ENCODE peak calls at places on chromosome 6, in eight cellular contexts. T, P, L, I, V, H, C and R are unnamed samples.

GRCh38 chr6:109743739-109744138 is 52.6 kb downstream of the FIG4 start:
- DNase-seq in T (no peak), P (no peak), L (no peak), I (no peak), V (no peak), H (peak; percentile 55), C (no peak), R (no peak)

GRCh38 chr6:33661118-33661838 is 40.2 kb downstream of the ITPR3 start:
- DNase-seq in T (no peak), P (no peak), L (no peak), I (no peak), V (no peak), H (no peak), C (no peak), R (no peak)

GRCh38 chr6:107511410-107512070 is 21.6 kb downstream of the SOBP start:
- DNase-seq in T (no peak), P (peak; percentile 89), L (no peak), I (no peak), V (no peak), H (no peak), C (no peak), R (no peak)

GRCh38 chr6:27604986-27605385 is 132.1 kb upstream of the ZNF184 start:
- DNase-seq in T (no peak), P (no peak), L (no peak), I (no peak), V (no peak), H (peak; percentile 33), C (no peak), R (no peak)

GRCh38 chr6:2478200-2478599 is 232.8 kb upstream of the GMDS start:
- DNase-seq in T (no peak), P (no peak), L (no peak), I (peak; percentile 63), V (no peak), H (peak; percentile 29), C (no peak), R (no peak)

GRCh38 chr6:131982740-131983259 is 31.6 kb upstream of the CCN2 start:
- DNase-seq in T (no peak), P (no peak), L (no peak), I (peak; percentile 80), V (no peak), H (peak; percentile 66), C (no peak), R (no peak)

GRCh38 chr6:138787138-138787537 is 8.7 kb upstream of the ECT2L start:
- DNase-seq in T (no peak), P (no peak), L (no peak), I (no peak), V (no peak), H (no peak), C (no peak), R (no peak)

GRCh38 chr6:151808331-151809241 is 1.1 kb downstream of the ESR1 start:
- DNase-seq in T (no peak), P (peak; percentile 71), L (no peak), I (no peak), V (no peak), H (peak; percentile 40), C (no peak), R (no peak)

GRCh38 chr6:137145421-137145820 is 28.0 kb downstream of the IL22RA2 start:
- DNase-seq in T (no peak), P (no peak), L (no peak), I (no peak), V (no peak), H (no peak), C (no peak), R (no peak)

GRCh38 chr6:93417421-93417996 is 1.9 kb downstream of the EPHA7 start:
- DNase-seq in T (no peak), P (no peak), L (no peak), I (no peak), V (no peak), H (peak; percentile 13), C (no peak), R (peak; percentile 23)

GRCh38 chr6:159982726-159983506 is 14.0 kb downstream of the IGF2R start:
- DNase-seq in T (no peak), P (no peak), L (no peak), I (no peak), V (no peak), H (peak; percentile 20), C (no peak), R (no peak)

GRCh38 chr6:151179321-151179720 is 60.4 kb upstream of the AKAP12 start:
- DNase-seq in T (no peak), P (no peak), L (no peak), I (peak; percentile 31), V (no peak), H (peak; percentile 52), C (no peak), R (no peak)

GRCh38 chr6:125300992-125301434 is 754 bp downstream of the HDDC2 start:
- DNase-seq in T (no peak), P (no peak), L (no peak), I (no peak), V (peak; percentile 7), H (peak; percentile 47), C (no peak), R (no peak)

GRCh38 chr6:170062904-170063220 is 228.0 kb downstream of the DLL1 start:
- DNase-seq in T (no peak), P (no peak), L (no peak), I (no peak), V (no peak), H (no peak), C (no peak), R (peak; percentile 44)

GRCh38 chr6:40328376-40328987 is 258.7 kb downstream of the LRFN2 start:
- DNase-seq in T (peak; percentile 34), P (no peak), L (peak; percentile 42), I (no peak), V (peak; percentile 38), H (no peak), C (peak; percentile 81), R (peak; percentile 52)

GRCh38 chr6:18425218-18425617 is 38.1 kb downstream of the RNF144B start:
- DNase-seq in T (no peak), P (no peak), L (no peak), I (no peak), V (no peak), H (no peak), C (no peak), R (no peak)

GRCh38 chr6:151847064-151847463 is 39.6 kb downstream of the ESR1 start:
- DNase-seq in T (no peak), P (no peak), L (no peak), I (no peak), V (peak; percentile 12), H (peak; percentile 32), C (no peak), R (no peak)

GRCh38 chr6:136123464-136123863 is 126.6 kb downstream of the MTFR2 start:
- DNase-seq in T (no peak), P (no peak), L (no peak), I (peak; percentile 16), V (no peak), H (peak; percentile 40), C (no peak), R (no peak)

GRCh38 chr6:99349620-99350141 is at the start of gene FAXC:
- DNase-seq in T (no peak), P (peak; percentile 47), L (peak; percentile 47), I (no peak), V (peak; percentile 32), H (peak; percentile 65), C (peak; percentile 75), R (peak; percentile 73)

GRCh38 chr6:168299541-168300511 is 19.8 kb downstream of the DACT2 start:
- DNase-seq in T (no peak), P (no peak), L (no peak), I (no peak), V (no peak), H (no peak), C (no peak), R (no peak)

GRCh38 chr6:5559651-5560050 is 298.3 kb downstream of the FARS2 start:
- DNase-seq in T (no peak), P (no peak), L (no peak), I (no peak), V (no peak), H (no peak), C (no peak), R (no peak)

GRCh38 chr6:140434761-140435160 is 1060.3 kb upstream of the CITED2 start:
- DNase-seq in T (no peak), P (no peak), L (no peak), I (no peak), V (no peak), H (no peak), C (no peak), R (no peak)

GRCh38 chr6:20370393-20370792 is 31.3 kb upstream of the E2F3 start:
- DNase-seq in T (no peak), P (no peak), L (no peak), I (no peak), V (no peak), H (no peak), C (no peak), R (no peak)

GRCh38 chr6:16644540-16645250 is 116.6 kb downstream of the ATXN1 start:
- DNase-seq in T (no peak), P (no peak), L (no peak), I (no peak), V (no peak), H (no peak), C (no peak), R (no peak)

GRCh38 chr6:166166314-166167257 is 1.1 kb downstream of the TBXT start:
- DNase-seq in T (no peak), P (no peak), L (no peak), I (no peak), V (no peak), H (no peak), C (no peak), R (no peak)

GRCh38 chr6:112416885-112417284 is 69.8 kb downstream of the RFPL4B start:
- DNase-seq in T (no peak), P (peak; percentile 20), L (no peak), I (no peak), V (no peak), H (peak; percentile 68), C (no peak), R (no peak)

GRCh38 chr6:84278311-84278710 is 50.9 kb upstream of the CEP162 start:
- DNase-seq in T (no peak), P (no peak), L (no peak), I (no peak), V (no peak), H (peak; percentile 17), C (no peak), R (no peak)

GRCh38 chr6:12222405-12223366 is 67.5 kb upstream of the EDN1 start:
- DNase-seq in T (no peak), P (no peak), L (no peak), I (no peak), V (no peak), H (no peak), C (no peak), R (no peak)

GRCh38 chr6:7173843-7174503 is 66.2 kb downstream of the RREB1 start:
- DNase-seq in T (no peak), P (no peak), L (no peak), I (no peak), V (no peak), H (no peak), C (no peak), R (no peak)

GRCh38 chr6:158654498-158654897 is 4.6 kb downstream of the SYTL3 start:
- DNase-seq in T (no peak), P (peak; percentile 91), L (peak; percentile 60), I (no peak), V (peak; percentile 63), H (peak; percentile 81), C (peak; percentile 45), R (peak; percentile 80)

GRCh38 chr6:154448448-154449096 is 61.9 kb downstream of the CNKSR3 start:
- DNase-seq in T (no peak), P (no peak), L (no peak), I (peak; percentile 61), V (no peak), H (peak; percentile 77), C (peak; percentile 48), R (no peak)

GRCh38 chr6:31116661-31117385 is 2.2 kb downstream of the PSORS1C1 start:
- DNase-seq in T (no peak), P (no peak), L (no peak), I (no peak), V (no peak), H (peak; percentile 31), C (no peak), R (no peak)

GRCh38 chr6:44342489-44342888 is at the start of gene SPATS1:
- DNase-seq in T (no peak), P (peak; percentile 52), L (no peak), I (no peak), V (no peak), H (peak; percentile 43), C (peak; percentile 22), R (no peak)

GRCh38 chr6:104633125-104633524 is 226.6 kb downstream of the HACE1 start:
- DNase-seq in T (no peak), P (no peak), L (no peak), I (peak; percentile 17), V (no peak), H (peak; percentile 7), C (no peak), R (no peak)